ENCODE peak calls at places on chromosomes 6 and 20, in nine cellular contexts. One of them, this sample, is unnamed.

GRCh38 chr6:143328885-143329284 is 121.6 kb downstream of the ADAT2 start:
- DNase-seq in neuronal stem cell: no peak
- DNase-seq in Panc1: no peak
- DNase-seq in NCI-H1436: no peak
- DNase-seq in heart left ventricle: no peak
- DNase-seq in pancreas: no peak
- DNase-seq in GM10248: no peak
- DNase-seq in WTC11: no peak
- DNase-seq in cardiac fibroblast: peak
- DNase-seq in this sample: no peak

GRCh38 chr6:31815025-31815838 is at the start of the genes HSPA1A and HSPA1L:
- DNase-seq in WTC11: peak
- DNase-seq in NCI-H1436: peak
- DNase-seq in Panc1: peak
- DNase-seq in heart left ventricle: peak
- DNase-seq in pancreas: peak
- DNase-seq in cardiac fibroblast: peak
- DNase-seq in GM10248: peak
- DNase-seq in neuronal stem cell: peak
- DNase-seq in this sample: peak

GRCh38 chr6:36052092-36052491 is 24.5 kb downstream of the MAPK14 start:
- DNase-seq in neuronal stem cell: no peak
- DNase-seq in Panc1: no peak
- DNase-seq in NCI-H1436: no peak
- DNase-seq in cardiac fibroblast: no peak
- DNase-seq in pancreas: no peak
- DNase-seq in GM10248: no peak
- DNase-seq in WTC11: no peak
- DNase-seq in heart left ventricle: no peak
- DNase-seq in this sample: no peak

GRCh38 chr20:3276400-3277015 is 37.5 kb upstream of the SLC4A11 start:
- DNase-seq in pancreas: no peak
- DNase-seq in WTC11: peak
- DNase-seq in heart left ventricle: no peak
- DNase-seq in GM10248: peak
- DNase-seq in NCI-H1436: no peak
- DNase-seq in Panc1: peak
- DNase-seq in cardiac fibroblast: peak
- DNase-seq in neuronal stem cell: peak
- DNase-seq in this sample: no peak

GRCh38 chr6:6058054-6058444 is 51.3 kb upstream of the NRN1 start:
- DNase-seq in neuronal stem cell: no peak
- DNase-seq in Panc1: no peak
- DNase-seq in heart left ventricle: no peak
- DNase-seq in GM10248: no peak
- DNase-seq in NCI-H1436: no peak
- DNase-seq in WTC11: no peak
- DNase-seq in cardiac fibroblast: no peak
- DNase-seq in pancreas: no peak
- DNase-seq in this sample: no peak

GRCh38 chr6:167682546-167683027 is 144.1 kb upstream of the AFDN start:
- DNase-seq in neuronal stem cell: no peak
- DNase-seq in pancreas: peak
- DNase-seq in GM10248: no peak
- DNase-seq in WTC11: no peak
- DNase-seq in heart left ventricle: peak
- DNase-seq in Panc1: no peak
- DNase-seq in cardiac fibroblast: no peak
- DNase-seq in NCI-H1436: no peak
- DNase-seq in this sample: no peak

GRCh38 chr6:3977875-3978711 is 100.8 kb downstream of the FAM217A start:
- DNase-seq in NCI-H1436: peak
- DNase-seq in WTC11: peak
- DNase-seq in neuronal stem cell: peak
- DNase-seq in Panc1: peak
- DNase-seq in heart left ventricle: peak
- DNase-seq in cardiac fibroblast: peak
- DNase-seq in pancreas: no peak
- DNase-seq in GM10248: peak
- DNase-seq in this sample: peak

GRCh38 chr20:51800769-51801219 is 1.5 kb downstream of the SALL4 start:
- DNase-seq in WTC11: peak
- DNase-seq in cardiac fibroblast: peak
- DNase-seq in heart left ventricle: no peak
- DNase-seq in GM10248: no peak
- DNase-seq in neuronal stem cell: no peak
- DNase-seq in NCI-H1436: no peak
- DNase-seq in pancreas: no peak
- DNase-seq in Panc1: no peak
- DNase-seq in this sample: no peak

GRCh38 chr6:132041706-132042105 is 90.5 kb upstream of the CCN2 start:
- DNase-seq in WTC11: no peak
- DNase-seq in heart left ventricle: no peak
- DNase-seq in NCI-H1436: no peak
- DNase-seq in GM10248: no peak
- DNase-seq in Panc1: no peak
- DNase-seq in pancreas: no peak
- DNase-seq in neuronal stem cell: no peak
- DNase-seq in cardiac fibroblast: peak
- DNase-seq in this sample: no peak

GRCh38 chr20:57514273-57514751 is 10.6 kb downstream of the CTCFL start:
- DNase-seq in heart left ventricle: peak
- DNase-seq in neuronal stem cell: peak
- DNase-seq in GM10248: peak
- DNase-seq in NCI-H1436: peak
- DNase-seq in cardiac fibroblast: peak
- DNase-seq in WTC11: peak
- DNase-seq in pancreas: peak
- DNase-seq in Panc1: peak
- DNase-seq in this sample: peak